ENCODE peak calls at places on chromosomes 13 and 19, in four cellular contexts. One of them, this sample, is unnamed.

GRCh38 chr13:113776231-113777125 is 17.5 kb downstream of the TMEM255B start:
- DNase-seq in HepG2: no peak
- DNase-seq in GM12878: no peak
- DNase-seq in SK-N-SH: no peak
- DNase-seq in this sample: no peak

GRCh38 chr13:46983881-46984280 is 87.0 kb upstream of the HTR2A start:
- DNase-seq in HepG2: peak; percentile 32
- DNase-seq in GM12878: peak; percentile 82
- DNase-seq in SK-N-SH: no peak
- DNase-seq in this sample: no peak

GRCh38 chr13:97422118-97423054 is 11.6 kb upstream of the RAP2A start:
- DNase-seq in HepG2: no peak
- DNase-seq in GM12878: no peak
- DNase-seq in SK-N-SH: no peak
- DNase-seq in this sample: no peak

GRCh38 chr19:48501961-48502719 is 9.5 kb downstream of the LMTK3 start:
- DNase-seq in HepG2: peak; percentile 86
- DNase-seq in GM12878: peak; percentile 59
- DNase-seq in SK-N-SH: peak; percentile 85
- DNase-seq in this sample: peak; percentile 95

GRCh38 chr13:85771856-85772255 is 27.4 kb downstream of the SLITRK6 start:
- DNase-seq in HepG2: no peak
- DNase-seq in GM12878: no peak
- DNase-seq in SK-N-SH: no peak
- DNase-seq in this sample: no peak

GRCh38 chr13:21240586-21240985 is 64.1 kb downstream of the MRPL57 start:
- DNase-seq in HepG2: no peak
- DNase-seq in GM12878: no peak
- DNase-seq in SK-N-SH: no peak
- DNase-seq in this sample: no peak

GRCh38 chr13:44142911-44143665 is 230.5 kb upstream of the SERP2 start:
- DNase-seq in HepG2: no peak
- DNase-seq in GM12878: no peak
- DNase-seq in SK-N-SH: no peak
- DNase-seq in this sample: peak; percentile 32

GRCh38 chr19:46967578-46968018 is 52.0 kb upstream of the NPAS1 start:
- DNase-seq in HepG2: no peak
- DNase-seq in GM12878: no peak
- DNase-seq in SK-N-SH: no peak
- DNase-seq in this sample: no peak

GRCh38 chr19:54207908-54208783 is 7.5 kb downstream of the RPS9 start:
- DNase-seq in HepG2: peak; percentile 59
- DNase-seq in GM12878: peak; percentile 84
- DNase-seq in SK-N-SH: no peak
- DNase-seq in this sample: peak; percentile 44

GRCh38 chr13:34578917-34579316 is 363.2 kb upstream of the NBEA start:
- DNase-seq in HepG2: no peak
- DNase-seq in GM12878: no peak
- DNase-seq in SK-N-SH: no peak
- DNase-seq in this sample: no peak

GRCh38 chr13:113550453-113550852 is 34.1 kb upstream of the TFDP1 start:
- DNase-seq in HepG2: no peak
- DNase-seq in GM12878: no peak
- DNase-seq in SK-N-SH: no peak
- DNase-seq in this sample: no peak

GRCh38 chr19:7618771-7619510 is 10.4 kb downstream of the XAB2 start:
- DNase-seq in HepG2: no peak
- DNase-seq in GM12878: no peak
- DNase-seq in SK-N-SH: peak; percentile 87
- DNase-seq in this sample: no peak

GRCh38 chr19:35363001-35363590 is 4.8 kb downstream of the FFAR3 start:
- DNase-seq in HepG2: no peak
- DNase-seq in GM12878: no peak
- DNase-seq in SK-N-SH: no peak
- DNase-seq in this sample: peak; percentile 4

GRCh38 chr19:7595466-7596133 is at the start of gene CAMSAP3:
- DNase-seq in HepG2: peak; percentile 64
- DNase-seq in GM12878: no peak
- DNase-seq in SK-N-SH: peak; percentile 90
- DNase-seq in this sample: peak; percentile 56

GRCh38 chr19:18379803-18380747 is 5.9 kb upstream of the GDF15 start:
- DNase-seq in HepG2: peak; percentile 98
- DNase-seq in GM12878: no peak
- DNase-seq in SK-N-SH: no peak
- DNase-seq in this sample: peak; percentile 45

GRCh38 chr19:8665468-8666213 is 33.0 kb downstream of the ACTL9 start:
- DNase-seq in HepG2: no peak
- DNase-seq in GM12878: no peak
- DNase-seq in SK-N-SH: no peak
- DNase-seq in this sample: no peak

GRCh38 chr13:112370311-112370710 is 5.8 kb upstream of the SPACA7 start:
- DNase-seq in HepG2: no peak
- DNase-seq in GM12878: no peak
- DNase-seq in SK-N-SH: no peak
- DNase-seq in this sample: no peak

GRCh38 chr13:103965506-103966243 is 899.5 kb upstream of the SLC10A2 start:
- DNase-seq in HepG2: no peak
- DNase-seq in GM12878: no peak
- DNase-seq in SK-N-SH: peak; percentile 7
- DNase-seq in this sample: no peak

GRCh38 chr13:51825165-51825592 is 19.8 kb downstream of the TMEM272 start:
- DNase-seq in HepG2: no peak
- DNase-seq in GM12878: no peak
- DNase-seq in SK-N-SH: no peak
- DNase-seq in this sample: no peak

GRCh38 chr19:11420429-11420893 is 1.3 kb upstream of the RGL3 start:
- DNase-seq in HepG2: no peak
- DNase-seq in GM12878: no peak
- DNase-seq in SK-N-SH: no peak
- DNase-seq in this sample: peak; percentile 31

GRCh38 chr19:55493650-55494171 is 5.5 kb downstream of the SSC5D start:
- DNase-seq in HepG2: no peak
- DNase-seq in GM12878: no peak
- DNase-seq in SK-N-SH: no peak
- DNase-seq in this sample: no peak

GRCh38 chr19:6536138-6536671 is 5.4 kb downstream of the TNFSF9 start:
- DNase-seq in HepG2: peak; percentile 71
- DNase-seq in GM12878: peak; percentile 99
- DNase-seq in SK-N-SH: peak; percentile 88
- DNase-seq in this sample: peak; percentile 94

GRCh38 chr13:113774177-113775107 is 15.4 kb downstream of the TMEM255B start:
- DNase-seq in HepG2: no peak
- DNase-seq in GM12878: no peak
- DNase-seq in SK-N-SH: peak; percentile 50
- DNase-seq in this sample: no peak

GRCh38 chr13:111936267-111936925 is 130.6 kb upstream of the SOX1 start:
- DNase-seq in HepG2: no peak
- DNase-seq in GM12878: no peak
- DNase-seq in SK-N-SH: no peak
- DNase-seq in this sample: no peak

GRCh38 chr19:10001899-10002298 is 8.4 kb downstream of the COL5A3 start:
- DNase-seq in HepG2: peak; percentile 63
- DNase-seq in GM12878: no peak
- DNase-seq in SK-N-SH: no peak
- DNase-seq in this sample: peak; percentile 51

GRCh38 chr13:102846261-102847015 is 606 bp downstream of the ERCC5 start:
- DNase-seq in HepG2: peak; percentile 21
- DNase-seq in GM12878: no peak
- DNase-seq in SK-N-SH: peak; percentile 41
- DNase-seq in this sample: no peak

GRCh38 chr19:10644351-10645007 is 9.7 kb upstream of the ILF3 start:
- DNase-seq in HepG2: peak; percentile 74
- DNase-seq in GM12878: no peak
- DNase-seq in SK-N-SH: peak; percentile 93
- DNase-seq in this sample: peak; percentile 92

GRCh38 chr19:8451885-8452284 is 7.1 kb downstream of the HNRNPM start:
- DNase-seq in HepG2: peak; percentile 28
- DNase-seq in GM12878: no peak
- DNase-seq in SK-N-SH: no peak
- DNase-seq in this sample: no peak

GRCh38 chr13:23778879-23779278 is 110.3 kb downstream of the MIPEP start:
- DNase-seq in HepG2: peak; percentile 87
- DNase-seq in GM12878: no peak
- DNase-seq in SK-N-SH: no peak
- DNase-seq in this sample: no peak

GRCh38 chr19:50349277-50350057 is 16.0 kb downstream of the NAPSA start:
- DNase-seq in HepG2: peak; percentile 77
- DNase-seq in GM12878: no peak
- DNase-seq in SK-N-SH: no peak
- DNase-seq in this sample: no peak

GRCh38 chr19:50341091-50341564 is 12.0 kb upstream of the KCNC3 start:
- DNase-seq in HepG2: no peak
- DNase-seq in GM12878: peak; percentile 96
- DNase-seq in SK-N-SH: no peak
- DNase-seq in this sample: no peak

GRCh38 chr19:50344661-50345318 is 15.6 kb upstream of the KCNC3 start:
- DNase-seq in HepG2: no peak
- DNase-seq in GM12878: peak; percentile 90
- DNase-seq in SK-N-SH: no peak
- DNase-seq in this sample: no peak
- TF ChIP-seq NFIC in HepG2: no peak
- TF ChIP-seq NFIC in GM12878: peak; percentile 81
- TF ChIP-seq NFIC in SK-N-SH: no peak
- TF ChIP-seq NFIC in this sample: no peak

GRCh38 chr19:16446108-16447014 is 25.4 kb downstream of the EPS15L1 start:
- DNase-seq in HepG2: no peak
- DNase-seq in GM12878: peak; percentile 77
- DNase-seq in SK-N-SH: no peak
- DNase-seq in this sample: no peak

GRCh38 chr19:16447015-16447384 is 24.8 kb downstream of the EPS15L1 start:
- DNase-seq in HepG2: peak; percentile 80
- DNase-seq in GM12878: peak; percentile 70
- DNase-seq in SK-N-SH: no peak
- DNase-seq in this sample: peak; percentile 57

GRCh38 chr19:16444273-16444597 is 27.5 kb downstream of the EPS15L1 start:
- DNase-seq in HepG2: no peak
- DNase-seq in GM12878: no peak
- DNase-seq in SK-N-SH: no peak
- DNase-seq in this sample: no peak

GRCh38 chr19:16442386-16443276 is 29.1 kb downstream of the EPS15L1 start:
- DNase-seq in HepG2: no peak
- DNase-seq in GM12878: no peak
- DNase-seq in SK-N-SH: no peak
- DNase-seq in this sample: peak; percentile 37

DNA sequence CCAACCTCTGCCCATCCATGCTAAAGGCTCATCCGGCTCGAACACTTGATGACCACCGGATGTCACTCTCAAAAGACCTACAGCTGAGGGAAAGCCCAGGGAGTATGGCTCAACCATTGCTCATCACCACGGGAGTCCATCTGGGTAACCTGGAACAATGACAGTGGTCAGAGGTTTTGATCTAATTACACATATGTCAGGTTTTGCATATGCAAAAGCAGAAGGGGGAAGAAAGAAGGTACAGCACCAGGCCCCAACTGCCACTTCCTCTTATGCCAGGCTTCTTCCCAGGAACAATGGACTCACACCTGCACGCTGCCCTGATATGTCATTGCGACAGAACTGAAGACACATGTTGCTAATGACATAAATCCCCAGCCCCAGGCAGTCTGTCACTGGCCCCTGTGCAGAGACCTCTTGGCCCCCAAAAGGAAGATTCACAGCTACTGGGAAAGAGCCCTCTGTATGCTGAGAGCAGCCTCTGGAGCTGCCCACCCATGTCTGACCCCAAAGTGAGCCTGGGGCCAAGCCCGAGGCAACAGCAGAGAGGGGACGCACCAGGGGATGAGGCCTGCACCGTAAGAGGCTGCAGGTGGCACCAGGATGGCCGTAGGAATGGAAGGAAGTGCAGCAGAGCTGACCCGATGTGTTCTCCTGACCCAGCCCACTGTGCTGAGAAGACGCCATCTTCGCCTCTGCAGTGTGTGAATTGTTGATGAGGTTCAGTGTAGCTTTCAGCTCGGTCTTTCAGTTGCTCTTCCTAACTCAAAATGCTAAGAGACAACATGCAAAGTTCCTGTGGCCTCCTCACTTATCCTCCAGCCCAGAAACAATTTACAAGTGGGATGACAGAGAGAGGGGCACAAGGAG is 26.3 kb downstream of the EPS15L1 start:
- DNase-seq in HepG2: peak; percentile 32
- DNase-seq in GM12878: peak; percentile 90
- DNase-seq in SK-N-SH: no peak
- DNase-seq in this sample: no peak
- TF ChIP-seq NFIC in HepG2: no peak
- TF ChIP-seq NFIC in GM12878: peak; percentile 31
- TF ChIP-seq NFIC in SK-N-SH: no peak
- TF ChIP-seq NFIC in this sample: no peak

GRCh38 chr19:376111-376470 is 31.5 kb upstream of the MIER2 start:
- DNase-seq in HepG2: no peak
- DNase-seq in GM12878: no peak
- DNase-seq in SK-N-SH: no peak
- DNase-seq in this sample: no peak

GRCh38 chr19:374183-374885 is 29.7 kb upstream of the MIER2 start:
- DNase-seq in HepG2: no peak
- DNase-seq in GM12878: no peak
- DNase-seq in SK-N-SH: no peak
- DNase-seq in this sample: no peak

GRCh38 chr19:373391-374182 is 29.0 kb upstream of the MIER2 start:
- DNase-seq in HepG2: no peak
- DNase-seq in GM12878: no peak
- DNase-seq in SK-N-SH: no peak
- DNase-seq in this sample: peak; percentile 61

GRCh38 chr19:375395-376110 is 31.0 kb upstream of the MIER2 start:
- DNase-seq in HepG2: no peak
- DNase-seq in GM12878: no peak
- DNase-seq in SK-N-SH: no peak
- DNase-seq in this sample: no peak

DNA sequence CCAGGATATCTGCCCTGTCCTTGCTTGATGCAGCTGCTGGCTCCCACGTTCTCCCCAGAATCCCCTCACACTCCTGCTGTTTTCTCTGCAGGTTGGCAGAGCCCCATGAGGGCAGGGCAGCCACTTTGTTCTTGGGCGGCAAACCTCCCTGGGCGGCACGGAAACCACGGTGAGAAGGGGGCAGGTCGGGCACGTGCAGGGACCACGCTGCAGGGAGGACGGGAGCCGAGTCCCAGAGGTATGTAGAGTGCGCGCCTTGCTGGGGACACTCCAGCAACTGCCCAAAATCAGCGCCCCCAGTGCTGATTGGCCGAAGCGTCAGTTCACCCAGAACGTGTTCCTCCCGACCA is 30.3 kb upstream of the MIER2 start:
- DNase-seq in HepG2: no peak
- DNase-seq in GM12878: no peak
- DNase-seq in SK-N-SH: no peak
- DNase-seq in this sample: no peak
- TF ChIP-seq NFIC in HepG2: no peak
- TF ChIP-seq NFIC in GM12878: no peak
- TF ChIP-seq NFIC in SK-N-SH: no peak
- TF ChIP-seq NFIC in this sample: no peak

DNA sequence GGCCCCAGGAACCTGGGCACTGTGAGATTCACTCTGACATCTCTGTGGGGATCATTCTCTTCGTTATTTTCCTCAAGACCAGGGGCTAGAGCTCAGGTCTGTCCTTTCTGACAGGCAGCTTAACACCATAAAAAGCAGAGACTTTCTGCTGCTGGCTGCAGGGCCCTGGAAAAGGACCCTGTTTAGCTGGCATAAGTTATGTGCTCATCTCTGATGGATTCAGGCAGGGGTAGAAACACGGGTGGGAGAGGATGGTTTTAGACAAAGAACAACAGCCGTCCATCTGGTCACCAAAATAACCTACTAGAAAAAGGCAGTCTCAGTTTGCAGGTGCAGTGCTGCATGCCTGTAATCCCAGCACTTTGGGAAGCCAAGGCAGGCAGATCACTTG is 2.3 kb upstream of the GPI start:
- DNase-seq in HepG2: no peak
- DNase-seq in GM12878: no peak
- DNase-seq in SK-N-SH: no peak
- DNase-seq in this sample: no peak
- TF ChIP-seq NFIC in HepG2: no peak
- TF ChIP-seq NFIC in GM12878: no peak
- TF ChIP-seq NFIC in SK-N-SH: no peak
- TF ChIP-seq NFIC in this sample: no peak